ENCODE peak calls at places on chromosomes 13 and 19, in six cellular contexts. One of them, this sample, is unnamed.

GRCh38 chr19:4556574-4557185 is 2.8 kb downstream of the SEMA6B start:
- DNase-seq in NAMALWA: peak; percentile 65
- DNase-seq in cardiac muscle cell: peak; percentile 28
- DNase-seq in stimulated activated naive CD8-positive, alpha-beta T cell treated with anti-CD3 and anti-CD28 coated beads, Interleukin-15, amount 100 ng/mL, for 72 hours: no peak
- DNase-seq in stimulated activated naive CD4-positive, alpha-beta T cell treated with Interleukin-2 at 50 U/mL for 16 hours: no peak
- DNase-seq in amniotic epithelial cell: no peak
- DNase-seq in this sample: no peak

GRCh38 chr13:23741879-23742510 is 147.2 kb downstream of the MIPEP start:
- DNase-seq in NAMALWA: peak; percentile 45
- DNase-seq in cardiac muscle cell: no peak
- DNase-seq in stimulated activated naive CD8-positive, alpha-beta T cell treated with anti-CD3 and anti-CD28 coated beads, Interleukin-15, amount 100 ng/mL, for 72 hours: no peak
- DNase-seq in stimulated activated naive CD4-positive, alpha-beta T cell treated with Interleukin-2 at 50 U/mL for 16 hours: no peak
- DNase-seq in amniotic epithelial cell: no peak
- DNase-seq in this sample: no peak

GRCh38 chr19:30516586-30516985 is 144.4 kb downstream of the ZNF536 start:
- DNase-seq in NAMALWA: no peak
- DNase-seq in cardiac muscle cell: no peak
- DNase-seq in stimulated activated naive CD8-positive, alpha-beta T cell treated with anti-CD3 and anti-CD28 coated beads, Interleukin-15, amount 100 ng/mL, for 72 hours: no peak
- DNase-seq in stimulated activated naive CD4-positive, alpha-beta T cell treated with Interleukin-2 at 50 U/mL for 16 hours: no peak
- DNase-seq in amniotic epithelial cell: no peak
- DNase-seq in this sample: no peak

GRCh38 chr19:19131989-19132388 is 6.3 kb downstream of the TMEM161A start:
- DNase-seq in NAMALWA: no peak
- DNase-seq in cardiac muscle cell: no peak
- DNase-seq in stimulated activated naive CD8-positive, alpha-beta T cell treated with anti-CD3 and anti-CD28 coated beads, Interleukin-15, amount 100 ng/mL, for 72 hours: no peak
- DNase-seq in stimulated activated naive CD4-positive, alpha-beta T cell treated with Interleukin-2 at 50 U/mL for 16 hours: no peak
- DNase-seq in amniotic epithelial cell: no peak
- DNase-seq in this sample: no peak

GRCh38 chr19:18310966-18311365 is 11.9 kb downstream of the LSM4 start:
- DNase-seq in NAMALWA: no peak
- DNase-seq in cardiac muscle cell: no peak
- DNase-seq in stimulated activated naive CD8-positive, alpha-beta T cell treated with anti-CD3 and anti-CD28 coated beads, Interleukin-15, amount 100 ng/mL, for 72 hours: no peak
- DNase-seq in stimulated activated naive CD4-positive, alpha-beta T cell treated with Interleukin-2 at 50 U/mL for 16 hours: no peak
- DNase-seq in amniotic epithelial cell: no peak
- DNase-seq in this sample: no peak

GRCh38 chr19:28437390-28438346 is 775.3 kb downstream of the UQCRFS1 start:
- DNase-seq in NAMALWA: no peak
- DNase-seq in cardiac muscle cell: no peak
- DNase-seq in stimulated activated naive CD8-positive, alpha-beta T cell treated with anti-CD3 and anti-CD28 coated beads, Interleukin-15, amount 100 ng/mL, for 72 hours: no peak
- DNase-seq in stimulated activated naive CD4-positive, alpha-beta T cell treated with Interleukin-2 at 50 U/mL for 16 hours: no peak
- DNase-seq in amniotic epithelial cell: no peak
- DNase-seq in this sample: no peak

GRCh38 chr19:21128901-21129698 is 12.7 kb upstream of the ZNF431 start:
- DNase-seq in NAMALWA: no peak
- DNase-seq in cardiac muscle cell: peak; percentile 18
- DNase-seq in stimulated activated naive CD8-positive, alpha-beta T cell treated with anti-CD3 and anti-CD28 coated beads, Interleukin-15, amount 100 ng/mL, for 72 hours: no peak
- DNase-seq in stimulated activated naive CD4-positive, alpha-beta T cell treated with Interleukin-2 at 50 U/mL for 16 hours: no peak
- DNase-seq in amniotic epithelial cell: peak; percentile 52
- DNase-seq in this sample: no peak

GRCh38 chr19:10884273-10884672 is 12.9 kb downstream of the CARM1 start:
- DNase-seq in NAMALWA: no peak
- DNase-seq in cardiac muscle cell: peak; percentile 46
- DNase-seq in stimulated activated naive CD8-positive, alpha-beta T cell treated with anti-CD3 and anti-CD28 coated beads, Interleukin-15, amount 100 ng/mL, for 72 hours: no peak
- DNase-seq in stimulated activated naive CD4-positive, alpha-beta T cell treated with Interleukin-2 at 50 U/mL for 16 hours: no peak
- DNase-seq in amniotic epithelial cell: peak; percentile 73
- DNase-seq in this sample: no peak

GRCh38 chr19:6271721-6272410 is 7.9 kb downstream of the MLLT1 start:
- DNase-seq in NAMALWA: no peak
- DNase-seq in cardiac muscle cell: peak; percentile 91
- DNase-seq in stimulated activated naive CD8-positive, alpha-beta T cell treated with anti-CD3 and anti-CD28 coated beads, Interleukin-15, amount 100 ng/mL, for 72 hours: no peak
- DNase-seq in stimulated activated naive CD4-positive, alpha-beta T cell treated with Interleukin-2 at 50 U/mL for 16 hours: no peak
- DNase-seq in amniotic epithelial cell: peak; percentile 63
- DNase-seq in this sample: no peak

GRCh38 chr13:46698910-46699460 is 98.0 kb downstream of the ESD start:
- DNase-seq in NAMALWA: no peak
- DNase-seq in cardiac muscle cell: peak; percentile 62
- DNase-seq in stimulated activated naive CD8-positive, alpha-beta T cell treated with anti-CD3 and anti-CD28 coated beads, Interleukin-15, amount 100 ng/mL, for 72 hours: no peak
- DNase-seq in stimulated activated naive CD4-positive, alpha-beta T cell treated with Interleukin-2 at 50 U/mL for 16 hours: no peak
- DNase-seq in amniotic epithelial cell: peak; percentile 47
- DNase-seq in this sample: no peak

GRCh38 chr13:24112791-24113190 is 47.7 kb upstream of the SPATA13 start:
- DNase-seq in NAMALWA: no peak
- DNase-seq in cardiac muscle cell: peak; percentile 50
- DNase-seq in stimulated activated naive CD8-positive, alpha-beta T cell treated with anti-CD3 and anti-CD28 coated beads, Interleukin-15, amount 100 ng/mL, for 72 hours: no peak
- DNase-seq in stimulated activated naive CD4-positive, alpha-beta T cell treated with Interleukin-2 at 50 U/mL for 16 hours: no peak
- DNase-seq in amniotic epithelial cell: peak; percentile 62
- DNase-seq in this sample: no peak

GRCh38 chr19:12784871-12785430 is 6.3 kb upstream of the JUNB start:
- DNase-seq in NAMALWA: no peak
- DNase-seq in cardiac muscle cell: peak; percentile 21
- DNase-seq in stimulated activated naive CD8-positive, alpha-beta T cell treated with anti-CD3 and anti-CD28 coated beads, Interleukin-15, amount 100 ng/mL, for 72 hours: peak; percentile 60
- DNase-seq in stimulated activated naive CD4-positive, alpha-beta T cell treated with Interleukin-2 at 50 U/mL for 16 hours: no peak
- DNase-seq in amniotic epithelial cell: no peak
- DNase-seq in this sample: peak; percentile 85

GRCh38 chr13:72290962-72291681 is 424.1 kb upstream of the DACH1 start:
- DNase-seq in NAMALWA: no peak
- DNase-seq in cardiac muscle cell: peak; percentile 19
- DNase-seq in stimulated activated naive CD8-positive, alpha-beta T cell treated with anti-CD3 and anti-CD28 coated beads, Interleukin-15, amount 100 ng/mL, for 72 hours: no peak
- DNase-seq in stimulated activated naive CD4-positive, alpha-beta T cell treated with Interleukin-2 at 50 U/mL for 16 hours: no peak
- DNase-seq in amniotic epithelial cell: peak; percentile 65
- DNase-seq in this sample: no peak

GRCh38 chr19:5435642-5436017 is 19.6 kb upstream of the ZNRF4 start:
- DNase-seq in NAMALWA: no peak
- DNase-seq in cardiac muscle cell: no peak
- DNase-seq in stimulated activated naive CD8-positive, alpha-beta T cell treated with anti-CD3 and anti-CD28 coated beads, Interleukin-15, amount 100 ng/mL, for 72 hours: no peak
- DNase-seq in stimulated activated naive CD4-positive, alpha-beta T cell treated with Interleukin-2 at 50 U/mL for 16 hours: no peak
- DNase-seq in amniotic epithelial cell: no peak
- DNase-seq in this sample: no peak

GRCh38 chr13:82947121-82948077 is 934.9 kb downstream of the SLITRK1 start:
- DNase-seq in NAMALWA: no peak
- DNase-seq in cardiac muscle cell: no peak
- DNase-seq in stimulated activated naive CD8-positive, alpha-beta T cell treated with anti-CD3 and anti-CD28 coated beads, Interleukin-15, amount 100 ng/mL, for 72 hours: no peak
- DNase-seq in stimulated activated naive CD4-positive, alpha-beta T cell treated with Interleukin-2 at 50 U/mL for 16 hours: no peak
- DNase-seq in amniotic epithelial cell: peak; percentile 14
- DNase-seq in this sample: no peak

This sample was measured in immature natural killer cell.